ENCODE peak calls at places on chromosomes 3 and 15, in six cellular contexts. W is NCI-H748 treated with DMSO at 0.1 percent for 48 hours; G is activated CD4-positive, alpha-beta T cell treated with anti-CD3 and anti-CD28 coated beads, Interleukin-2, amount 10 ng/mL, durations not matched to agents 7 days and 5 days; S is HFFc6; H is T1000; J is NCI-H1105. U is an unnamed sample.

GRCh38 chr15:77830041-77830440 is 197.3 kb upstream of the LINGO1 start:
- DNase-seq in W (no peak), G (no peak), S (peak; percentile 30), H (no peak), J (no peak), U (peak; percentile 55)

GRCh38 chr3:47901280-47901833 is 98.4 kb downstream of the DHX30 start:
- DNase-seq in W (no peak), G (no peak), S (no peak), H (no peak), J (no peak), U (no peak)

GRCh38 chr3:9717050-9717555 is 13.5 kb downstream of the CPNE9 start:
- DNase-seq in W (no peak), G (no peak), S (no peak), H (no peak), J (no peak), U (no peak)

GRCh38 chr15:77380033-77380432 is 39.9 kb downstream of the PEAK1 start:
- DNase-seq in W (no peak), G (no peak), S (no peak), H (no peak), J (no peak), U (no peak)

GRCh38 chr3:56998081-56998529 is 62.4 kb upstream of the SPATA12 start:
- DNase-seq in W (peak; percentile 24), G (no peak), S (no peak), H (no peak), J (no peak), U (no peak)

GRCh38 chr3:133891662-133892389 is 3.9 kb downstream of the RAB6B start:
- DNase-seq in W (no peak), G (no peak), S (no peak), H (no peak), J (no peak), U (no peak)

GRCh38 chr3:144129536-144130214 is 158.1 kb downstream of the DIPK2A start:
- DNase-seq in W (no peak), G (no peak), S (no peak), H (no peak), J (no peak), U (no peak)

GRCh38 chr3:147680820-147681488 is 271.8 kb downstream of the ZIC1 start:
- DNase-seq in W (no peak), G (no peak), S (no peak), H (no peak), J (no peak), U (no peak)

GRCh38 chr15:38195191-38195901 is 57.3 kb upstream of the SPRED1 start:
- DNase-seq in W (no peak), G (no peak), S (no peak), H (no peak), J (no peak), U (no peak)

GRCh38 chr3:13141991-13142412 is 68.8 kb upstream of the IQSEC1 start:
- DNase-seq in W (no peak), G (peak; percentile 58), S (peak; percentile 20), H (peak; percentile 22), J (no peak), U (peak; percentile 46)

GRCh38 chr3:8755564-8756237 is 13.7 kb downstream of the OXTR start:
- DNase-seq in W (no peak), G (no peak), S (peak; percentile 53), H (no peak), J (no peak), U (no peak)

GRCh38 chr15:89052474-89052873 is 35.8 kb upstream of the ABHD2 start:
- DNase-seq in W (no peak), G (no peak), S (peak; percentile 83), H (no peak), J (no peak), U (peak; percentile 32)

GRCh38 chr3:90011136-90011535 is 903.7 kb downstream of the EPHA3 start:
- DNase-seq in W (no peak), G (no peak), S (no peak), H (no peak), J (no peak), U (no peak)